ENCODE peak calls at places on chromosomes 16 and 17, in four cellular contexts. One of them, this sample, is unnamed.

GRCh38 chr17:75404739-75405364 is 626 bp downstream of the GRB2 start:
- DNase-seq in fibroblast of the aortic adventitia: peak; percentile 31
- DNase-seq in fibroblast of villous mesenchyme: peak; percentile 55
- DNase-seq in nephron progenitor cell: peak; percentile 64
- DNase-seq in this sample: peak; percentile 17

GRCh38 chr17:21213491-21214014 is 408 bp downstream of the TMEM11 start:
- DNase-seq in fibroblast of the aortic adventitia: no peak
- DNase-seq in nephron progenitor cell: peak; percentile 69
- DNase-seq in fibroblast of villous mesenchyme: peak; percentile 52
- DNase-seq in this sample: no peak

GRCh38 chr17:72507370-72507769 is 386.6 kb downstream of the SOX9 start:
- DNase-seq in fibroblast of villous mesenchyme: no peak
- DNase-seq in fibroblast of the aortic adventitia: no peak
- DNase-seq in nephron progenitor cell: no peak
- DNase-seq in this sample: no peak

GRCh38 chr16:57091990-57092785 is at the start of gene CPNE2:
- DNase-seq in fibroblast of villous mesenchyme: peak; percentile 60
- DNase-seq in nephron progenitor cell: peak; percentile 78
- DNase-seq in fibroblast of the aortic adventitia: peak; percentile 29
- DNase-seq in this sample: no peak

GRCh38 chr17:78168906-78169793 is 769 bp downstream of the SYNGR2 start:
- DNase-seq in fibroblast of the aortic adventitia: no peak
- DNase-seq in fibroblast of villous mesenchyme: peak; percentile 38
- DNase-seq in nephron progenitor cell: peak; percentile 44
- DNase-seq in this sample: peak; percentile 52

GRCh38 chr17:3960764-3961163 is 3.5 kb downstream of the ATP2A3 start:
- DNase-seq in fibroblast of villous mesenchyme: peak; percentile 22
- DNase-seq in nephron progenitor cell: no peak
- DNase-seq in fibroblast of the aortic adventitia: no peak
- DNase-seq in this sample: no peak

GRCh38 chr17:38329808-38330730 is 13.7 kb downstream of the GPR179 start:
- DNase-seq in nephron progenitor cell: no peak
- DNase-seq in fibroblast of villous mesenchyme: no peak
- DNase-seq in fibroblast of the aortic adventitia: no peak
- DNase-seq in this sample: no peak

GRCh38 chr17:59756236-59756818 is 48.9 kb downstream of the VMP1 start:
- DNase-seq in nephron progenitor cell: no peak
- DNase-seq in fibroblast of villous mesenchyme: peak; percentile 91
- DNase-seq in fibroblast of the aortic adventitia: peak; percentile 90
- DNase-seq in this sample: peak; percentile 72

GRCh38 chr17:78231991-78232759 is 744 bp downstream of the TMEM235 start:
- DNase-seq in fibroblast of villous mesenchyme: no peak
- DNase-seq in fibroblast of the aortic adventitia: no peak
- DNase-seq in nephron progenitor cell: peak; percentile 72
- DNase-seq in this sample: no peak

GRCh38 chr16:50313596-50314483 is 47.5 kb downstream of the ADCY7 start:
- DNase-seq in fibroblast of villous mesenchyme: peak; percentile 44
- DNase-seq in fibroblast of the aortic adventitia: peak; percentile 58
- DNase-seq in nephron progenitor cell: no peak
- DNase-seq in this sample: no peak

GRCh38 chr17:41519501-41520224 is 973 bp upstream of the KRT15 start:
- DNase-seq in nephron progenitor cell: no peak
- DNase-seq in fibroblast of villous mesenchyme: no peak
- DNase-seq in fibroblast of the aortic adventitia: no peak
- DNase-seq in this sample: no peak

GRCh38 chr16:89455178-89455577 is 35.2 kb downstream of the ANKRD11 start:
- DNase-seq in nephron progenitor cell: no peak
- DNase-seq in fibroblast of the aortic adventitia: no peak
- DNase-seq in fibroblast of villous mesenchyme: no peak
- DNase-seq in this sample: no peak

GRCh38 chr16:17347624-17348023 is 123.1 kb downstream of the XYLT1 start:
- DNase-seq in fibroblast of the aortic adventitia: no peak
- DNase-seq in nephron progenitor cell: no peak
- DNase-seq in fibroblast of villous mesenchyme: no peak
- DNase-seq in this sample: no peak

GRCh38 chr16:85593503-85594195 is 19.5 kb upstream of the GSE1 start:
- DNase-seq in fibroblast of the aortic adventitia: no peak
- DNase-seq in fibroblast of villous mesenchyme: no peak
- DNase-seq in nephron progenitor cell: no peak
- DNase-seq in this sample: no peak

GRCh38 chr17:40399185-40399584 is 18.5 kb downstream of the TOP2A start:
- DNase-seq in fibroblast of the aortic adventitia: peak; percentile 83
- DNase-seq in fibroblast of villous mesenchyme: peak; percentile 73
- DNase-seq in nephron progenitor cell: no peak
- DNase-seq in this sample: peak; percentile 29

GRCh38 chr17:79379700-79380099 is 231.2 kb downstream of the RBFOX3 start:
- DNase-seq in nephron progenitor cell: no peak
- DNase-seq in fibroblast of the aortic adventitia: no peak
- DNase-seq in fibroblast of villous mesenchyme: no peak
- DNase-seq in this sample: no peak

GRCh38 chr16:30581462-30581861 is 4.0 kb downstream of the ZNF785 start:
- DNase-seq in fibroblast of villous mesenchyme: no peak
- DNase-seq in nephron progenitor cell: no peak
- DNase-seq in fibroblast of the aortic adventitia: no peak
- DNase-seq in this sample: no peak

GRCh38 chr17:39894681-39895376 is 23.6 kb downstream of the GSDMB start:
- DNase-seq in nephron progenitor cell: no peak
- DNase-seq in fibroblast of villous mesenchyme: no peak
- DNase-seq in fibroblast of the aortic adventitia: no peak
- DNase-seq in this sample: no peak

GRCh38 chr17:79400989-79401703 is 209.7 kb downstream of the RBFOX3 start:
- DNase-seq in nephron progenitor cell: peak; percentile 85
- DNase-seq in fibroblast of the aortic adventitia: peak; percentile 53
- DNase-seq in fibroblast of villous mesenchyme: peak; percentile 50
- DNase-seq in this sample: peak; percentile 37

GRCh38 chr16:11836653-11837244 is 14.6 kb downstream of the RSL1D1 start:
- DNase-seq in fibroblast of villous mesenchyme: peak; percentile 71
- DNase-seq in fibroblast of the aortic adventitia: peak; percentile 60
- DNase-seq in nephron progenitor cell: no peak
- DNase-seq in this sample: peak; percentile 83

GRCh38 chr17:75428775-75429469 is 23.4 kb upstream of the GRB2 start:
- DNase-seq in fibroblast of the aortic adventitia: peak; percentile 79
- DNase-seq in fibroblast of villous mesenchyme: peak; percentile 67
- DNase-seq in nephron progenitor cell: no peak
- DNase-seq in this sample: peak; percentile 85

GRCh38 chr16:77963185-77964044 is 58.9 kb upstream of the CLEC3A start:
- DNase-seq in fibroblast of villous mesenchyme: no peak
- DNase-seq in fibroblast of the aortic adventitia: no peak
- DNase-seq in nephron progenitor cell: no peak
- DNase-seq in this sample: no peak

GRCh38 chr17:77214743-77215142 is 74.0 kb downstream of the SEC14L1 start:
- DNase-seq in fibroblast of villous mesenchyme: peak; percentile 50
- DNase-seq in fibroblast of the aortic adventitia: peak; percentile 34
- DNase-seq in nephron progenitor cell: peak; percentile 40
- DNase-seq in this sample: peak; percentile 32

GRCh38 chr17:76725580-76726230 is 701 bp downstream of the JMJD6 start:
- DNase-seq in nephron progenitor cell: no peak
- DNase-seq in fibroblast of the aortic adventitia: peak; percentile 69
- DNase-seq in fibroblast of villous mesenchyme: peak; percentile 72
- DNase-seq in this sample: no peak

GRCh38 chr17:1482686-1483445 is 9.6 kb downstream of the MYO1C start:
- DNase-seq in fibroblast of the aortic adventitia: no peak
- DNase-seq in nephron progenitor cell: no peak
- DNase-seq in fibroblast of villous mesenchyme: no peak
- DNase-seq in this sample: no peak

GRCh38 chr17:66633322-66633965 is 201.5 kb upstream of the CACNG5 start:
- DNase-seq in nephron progenitor cell: no peak
- DNase-seq in fibroblast of villous mesenchyme: no peak
- DNase-seq in fibroblast of the aortic adventitia: peak; percentile 18
- DNase-seq in this sample: no peak

GRCh38 chr16:14548933-14549788 is 80.9 kb downstream of the PARN start:
- DNase-seq in fibroblast of villous mesenchyme: no peak
- DNase-seq in nephron progenitor cell: no peak
- DNase-seq in fibroblast of the aortic adventitia: no peak
- DNase-seq in this sample: no peak

GRCh38 chr16:88331989-88332920 is 50.5 kb upstream of the ZNF469 start:
- DNase-seq in fibroblast of villous mesenchyme: peak; percentile 99
- DNase-seq in nephron progenitor cell: no peak
- DNase-seq in fibroblast of the aortic adventitia: peak; percentile 100
- DNase-seq in this sample: peak; percentile 100

GRCh38 chr17:8572767-8573166 is 57.8 kb downstream of the MYH10 start:
- DNase-seq in nephron progenitor cell: no peak
- DNase-seq in fibroblast of the aortic adventitia: peak; percentile 35
- DNase-seq in fibroblast of villous mesenchyme: peak; percentile 19
- DNase-seq in this sample: no peak
- TF ChIP-seq CTCF in nephron progenitor cell: no peak
- TF ChIP-seq CTCF in fibroblast of the aortic adventitia: peak; percentile 20
- TF ChIP-seq CTCF in fibroblast of villous mesenchyme: peak; percentile 22
- TF ChIP-seq CTCF in this sample: peak; percentile 66

GRCh38 chr17:37221865-37222264 is 153.9 kb upstream of the C17orf78 start:
- DNase-seq in fibroblast of the aortic adventitia: no peak
- DNase-seq in fibroblast of villous mesenchyme: no peak
- DNase-seq in nephron progenitor cell: no peak
- DNase-seq in this sample: no peak
- TF ChIP-seq CTCF in fibroblast of the aortic adventitia: no peak
- TF ChIP-seq CTCF in fibroblast of villous mesenchyme: peak; percentile 7
- TF ChIP-seq CTCF in nephron progenitor cell: no peak
- TF ChIP-seq CTCF in this sample: peak; percentile 34

DNA sequence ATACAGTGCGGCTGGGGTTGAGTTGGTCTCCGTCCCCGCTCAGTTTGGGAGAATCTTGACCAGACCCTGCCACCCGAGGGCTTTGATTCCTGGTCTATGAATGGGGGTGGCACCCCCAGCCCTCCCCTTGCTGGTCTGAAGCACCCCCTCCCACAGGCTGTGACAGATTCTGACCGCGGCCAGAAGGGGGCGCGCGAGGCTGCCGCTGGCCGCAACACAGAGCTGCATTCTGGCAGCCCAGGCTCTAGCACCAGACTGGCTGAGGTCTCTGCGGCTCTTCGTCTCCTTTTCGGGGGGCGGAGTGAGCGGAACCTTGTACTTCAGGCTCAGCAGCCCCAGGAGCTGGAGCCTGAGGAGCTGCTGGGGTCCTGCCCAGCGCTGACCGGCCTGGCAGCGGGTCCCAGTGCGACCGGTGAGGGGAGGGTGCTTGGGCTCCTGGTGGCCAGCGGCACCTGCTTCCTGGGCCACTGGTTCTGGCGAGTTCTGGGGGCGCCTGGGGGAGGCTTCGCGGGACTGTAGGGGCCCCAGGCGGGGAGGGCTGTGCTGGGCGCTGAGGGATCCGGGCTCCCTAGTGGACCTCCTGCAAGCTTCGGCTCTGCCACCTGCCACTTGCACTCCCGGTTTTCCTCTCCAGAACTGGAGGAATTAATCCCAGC is 1011.6 kb downstream of the KCNJ18 start:
- DNase-seq in fibroblast of the aortic adventitia: no peak
- DNase-seq in nephron progenitor cell: no peak
- DNase-seq in fibroblast of villous mesenchyme: no peak
- DNase-seq in this sample: no peak
- TF ChIP-seq CTCF in fibroblast of the aortic adventitia: no peak
- TF ChIP-seq CTCF in nephron progenitor cell: no peak
- TF ChIP-seq CTCF in fibroblast of villous mesenchyme: no peak
- TF ChIP-seq CTCF in this sample: peak; percentile 40

GRCh38 chr16:68234188-68235104 is 1.5 kb downstream of the ESRP2 start:
- DNase-seq in nephron progenitor cell: no peak
- DNase-seq in fibroblast of the aortic adventitia: no peak
- DNase-seq in fibroblast of villous mesenchyme: no peak
- DNase-seq in this sample: no peak
- TF ChIP-seq CTCF in nephron progenitor cell: no peak
- TF ChIP-seq CTCF in fibroblast of the aortic adventitia: no peak
- TF ChIP-seq CTCF in fibroblast of villous mesenchyme: no peak
- TF ChIP-seq CTCF in this sample: no peak

GRCh38 chr17:56648814-56649213 is 55.3 kb downstream of the NOG start:
- DNase-seq in fibroblast of the aortic adventitia: no peak
- DNase-seq in fibroblast of villous mesenchyme: no peak
- DNase-seq in nephron progenitor cell: no peak
- DNase-seq in this sample: no peak

GRCh38 chr17:56656961-56657360 is 63.5 kb downstream of the NOG start:
- DNase-seq in fibroblast of the aortic adventitia: no peak
- DNase-seq in nephron progenitor cell: no peak
- DNase-seq in fibroblast of villous mesenchyme: no peak
- DNase-seq in this sample: no peak

GRCh38 chr17:56658648-56659047 is 65.1 kb downstream of the NOG start:
- DNase-seq in nephron progenitor cell: no peak
- DNase-seq in fibroblast of the aortic adventitia: no peak
- DNase-seq in fibroblast of villous mesenchyme: no peak
- DNase-seq in this sample: no peak

GRCh38 chr17:56652608-56653007 is 59.1 kb downstream of the NOG start:
- DNase-seq in fibroblast of villous mesenchyme: no peak
- DNase-seq in nephron progenitor cell: no peak
- DNase-seq in fibroblast of the aortic adventitia: no peak
- DNase-seq in this sample: peak; percentile 24

GRCh38 chr17:56653877-56654276 is 60.4 kb downstream of the NOG start:
- DNase-seq in fibroblast of the aortic adventitia: peak; percentile 2
- DNase-seq in nephron progenitor cell: peak; percentile 46
- DNase-seq in fibroblast of villous mesenchyme: peak; percentile 37
- DNase-seq in this sample: peak; percentile 65
- TF ChIP-seq CTCF in fibroblast of the aortic adventitia: no peak
- TF ChIP-seq CTCF in nephron progenitor cell: peak; percentile 71
- TF ChIP-seq CTCF in fibroblast of villous mesenchyme: peak; percentile 53
- TF ChIP-seq CTCF in this sample: peak; percentile 85